ENCODE peak calls at places on chromosomes 1 and 21, in five cellular contexts. One of them, this sample, is unnamed.

GRCh38 chr1:8409666-8410065 is 91.8 kb downstream of the SLC45A1 start:
- DNase-seq in spleen: no peak
- DNase-seq in pancreas: no peak
- DNase-seq in fibroblast of lung: no peak
- DNase-seq in fibroblast of mammary gland: no peak
- DNase-seq in this sample: no peak

GRCh38 chr21:30605968-30606367 is 5.1 kb downstream of the KRTAP22-1 start:
- DNase-seq in spleen: no peak
- DNase-seq in pancreas: no peak
- DNase-seq in fibroblast of lung: no peak
- DNase-seq in fibroblast of mammary gland: no peak
- DNase-seq in this sample: no peak

GRCh38 chr1:235421751-235422150 is 54.5 kb downstream of the TBCE start:
- DNase-seq in spleen: no peak
- DNase-seq in pancreas: no peak
- DNase-seq in fibroblast of lung: no peak
- DNase-seq in fibroblast of mammary gland: no peak
- DNase-seq in this sample: no peak

GRCh38 chr1:25106352-25106751 is 126.0 kb downstream of the SYF2 start:
- DNase-seq in spleen: no peak
- DNase-seq in pancreas: no peak
- DNase-seq in fibroblast of lung: no peak
- DNase-seq in fibroblast of mammary gland: no peak
- DNase-seq in this sample: no peak

GRCh38 chr1:6322161-6322560 is 61.3 kb upstream of the GPR153 start:
- DNase-seq in spleen: no peak
- DNase-seq in pancreas: no peak
- DNase-seq in fibroblast of lung: no peak
- DNase-seq in fibroblast of mammary gland: no peak
- DNase-seq in this sample: no peak

GRCh38 chr1:175419684-175420490 is 227.3 kb upstream of the KIAA0040 start:
- DNase-seq in spleen: no peak
- DNase-seq in pancreas: no peak
- DNase-seq in fibroblast of lung: no peak
- DNase-seq in fibroblast of mammary gland: no peak
- DNase-seq in this sample: no peak

GRCh38 chr1:151062738-151063371 is 2.7 kb downstream of the MLLT11 start:
- DNase-seq in spleen: no peak
- DNase-seq in pancreas: no peak
- DNase-seq in fibroblast of lung: peak
- DNase-seq in fibroblast of mammary gland: peak
- DNase-seq in this sample: no peak

GRCh38 chr1:94739521-94740061 is 80.6 kb upstream of the SLC44A3 start:
- DNase-seq in spleen: no peak
- DNase-seq in pancreas: no peak
- DNase-seq in fibroblast of lung: peak
- DNase-seq in fibroblast of mammary gland: peak
- DNase-seq in this sample: peak

GRCh38 chr1:180912211-180912800 is 391 bp upstream of the KIAA1614 start:
- DNase-seq in spleen: no peak
- DNase-seq in pancreas: no peak
- DNase-seq in fibroblast of lung: peak
- DNase-seq in fibroblast of mammary gland: peak
- DNase-seq in this sample: no peak

GRCh38 chr1:34929853-34930701 is 627 bp upstream of the DLGAP3 start:
- DNase-seq in spleen: no peak
- DNase-seq in pancreas: peak
- DNase-seq in fibroblast of lung: no peak
- DNase-seq in fibroblast of mammary gland: no peak
- DNase-seq in this sample: no peak

GRCh38 chr1:45327644-45328515 is 1.2 kb downstream of the HPDL start:
- DNase-seq in spleen: no peak
- DNase-seq in pancreas: no peak
- DNase-seq in fibroblast of lung: no peak
- DNase-seq in fibroblast of mammary gland: no peak
- DNase-seq in this sample: no peak

GRCh38 chr1:27336756-27337155 is 5.1 kb upstream of the SYTL1 start:
- DNase-seq in spleen: no peak
- DNase-seq in pancreas: peak
- DNase-seq in fibroblast of lung: no peak
- DNase-seq in fibroblast of mammary gland: no peak
- DNase-seq in this sample: no peak

GRCh38 chr1:167861664-167862381 is 52.1 kb downstream of the ADCY10 start:
- DNase-seq in spleen: no peak
- DNase-seq in pancreas: no peak
- DNase-seq in fibroblast of lung: no peak
- DNase-seq in fibroblast of mammary gland: no peak
- DNase-seq in this sample: no peak

GRCh38 chr1:42940851-42941639 is 17.6 kb downstream of the SLC2A1 start:
- DNase-seq in spleen: peak
- DNase-seq in pancreas: no peak
- DNase-seq in fibroblast of lung: peak
- DNase-seq in fibroblast of mammary gland: peak
- DNase-seq in this sample: peak

GRCh38 chr1:19343617-19344350 is 31.7 kb downstream of the SLC66A1 start:
- DNase-seq in spleen: no peak
- DNase-seq in pancreas: no peak
- DNase-seq in fibroblast of lung: no peak
- DNase-seq in fibroblast of mammary gland: peak
- DNase-seq in this sample: no peak

GRCh38 chr1:60425528-60425927 is 352.0 kb upstream of the C1orf87 start:
- DNase-seq in spleen: no peak
- DNase-seq in pancreas: no peak
- DNase-seq in fibroblast of lung: peak
- DNase-seq in fibroblast of mammary gland: peak
- DNase-seq in this sample: no peak

GRCh38 chr1:46581685-46582455 is 22.2 kb downstream of the MKNK1 start:
- DNase-seq in spleen: no peak
- DNase-seq in pancreas: no peak
- DNase-seq in fibroblast of lung: no peak
- DNase-seq in fibroblast of mammary gland: peak
- DNase-seq in this sample: no peak

GRCh38 chr1:246608616-246609376 is 42.5 kb downstream of the CNST start:
- DNase-seq in spleen: no peak
- DNase-seq in pancreas: peak
- DNase-seq in fibroblast of lung: peak
- DNase-seq in fibroblast of mammary gland: peak
- DNase-seq in this sample: peak

GRCh38 chr1:156508205-156508954 is 7.8 kb upstream of the MEF2D start:
- DNase-seq in spleen: no peak
- DNase-seq in pancreas: no peak
- DNase-seq in fibroblast of lung: peak
- DNase-seq in fibroblast of mammary gland: peak
- DNase-seq in this sample: peak

GRCh38 chr1:41361495-41362356 is 492 bp downstream of the FOXO6 start:
- DNase-seq in spleen: peak
- DNase-seq in pancreas: peak
- DNase-seq in fibroblast of lung: no peak
- DNase-seq in fibroblast of mammary gland: no peak
- DNase-seq in this sample: no peak

GRCh38 chr1:162292422-162292849 is 84.2 kb downstream of the SPATA46 start:
- DNase-seq in spleen: no peak
- DNase-seq in pancreas: no peak
- DNase-seq in fibroblast of lung: peak
- DNase-seq in fibroblast of mammary gland: peak
- DNase-seq in this sample: no peak

GRCh38 chr1:119001181-119002018 is 13.3 kb upstream of the TBX15 start:
- DNase-seq in spleen: peak
- DNase-seq in pancreas: peak
- DNase-seq in fibroblast of lung: no peak
- DNase-seq in fibroblast of mammary gland: peak
- DNase-seq in this sample: no peak

GRCh38 chr1:221983444-221983843 is 241.6 kb upstream of the DUSP10 start:
- DNase-seq in spleen: no peak
- DNase-seq in pancreas: no peak
- DNase-seq in fibroblast of lung: no peak
- DNase-seq in fibroblast of mammary gland: peak
- DNase-seq in this sample: no peak

GRCh38 chr1:221979461-221980032 is 237.7 kb upstream of the DUSP10 start:
- DNase-seq in spleen: no peak
- DNase-seq in pancreas: no peak
- DNase-seq in fibroblast of lung: no peak
- DNase-seq in fibroblast of mammary gland: no peak
- DNase-seq in this sample: no peak
- TF ChIP-seq CTCF in spleen: no peak
- TF ChIP-seq CTCF in pancreas: no peak
- TF ChIP-seq CTCF in fibroblast of lung: no peak
- TF ChIP-seq CTCF in fibroblast of mammary gland: peak
- TF ChIP-seq CTCF in this sample: peak

GRCh38 chr1:107965112-107965991 is at the start of gene VAV3:
- DNase-seq in spleen: peak
- DNase-seq in pancreas: peak
- DNase-seq in fibroblast of lung: peak
- DNase-seq in fibroblast of mammary gland: peak
- DNase-seq in this sample: peak

GRCh38 chr1:107964397-107965111 is 426 bp downstream of the VAV3 start:
- DNase-seq in spleen: peak
- DNase-seq in pancreas: peak
- DNase-seq in fibroblast of lung: peak
- DNase-seq in fibroblast of mammary gland: no peak
- DNase-seq in this sample: no peak

GRCh38 chr1:107963601-107964396 is 1.2 kb downstream of the VAV3 start:
- DNase-seq in spleen: peak
- DNase-seq in pancreas: no peak
- DNase-seq in fibroblast of lung: peak
- DNase-seq in fibroblast of mammary gland: peak
- DNase-seq in this sample: no peak

GRCh38 chr1:107966550-107966949 is 1.6 kb upstream of the VAV3 start:
- DNase-seq in spleen: no peak
- DNase-seq in pancreas: no peak
- DNase-seq in fibroblast of lung: no peak
- DNase-seq in fibroblast of mammary gland: no peak
- DNase-seq in this sample: no peak

DNA sequence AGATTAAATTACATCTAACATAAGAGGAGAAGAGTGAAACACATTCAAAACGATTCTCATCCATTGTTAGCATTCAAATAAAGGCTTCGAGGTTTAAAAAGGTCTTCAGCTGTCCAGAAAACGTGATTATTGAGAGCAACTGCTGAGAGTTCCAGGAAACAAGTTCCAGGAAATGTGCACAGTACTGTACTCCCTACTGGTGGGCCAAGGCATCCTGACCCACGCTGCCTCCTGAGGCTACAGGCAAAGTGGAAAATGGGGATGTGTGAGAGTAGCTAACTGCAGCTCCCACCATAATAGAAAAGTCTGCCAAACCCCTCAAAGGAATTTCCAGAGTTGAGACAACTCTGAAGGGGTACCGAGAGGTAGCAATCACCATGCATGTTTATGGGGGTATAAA is 2.0 kb downstream of the VAV3 start:
- DNase-seq in spleen: no peak
- DNase-seq in pancreas: no peak
- DNase-seq in fibroblast of lung: no peak
- DNase-seq in fibroblast of mammary gland: no peak
- DNase-seq in this sample: no peak
- H3K4me3 ChIP-seq in spleen: peak
- H3K4me3 ChIP-seq in pancreas: no peak
- H3K4me3 ChIP-seq in fibroblast of lung: no peak
- H3K4me3 ChIP-seq in fibroblast of mammary gland: no peak
- H3K4me3 ChIP-seq in this sample: no peak

GRCh38 chr21:26835714-26836265 is 9.4 kb downstream of the ADAMTS1 start:
- DNase-seq in spleen: no peak
- DNase-seq in pancreas: no peak
- DNase-seq in fibroblast of lung: no peak
- DNase-seq in fibroblast of mammary gland: no peak
- DNase-seq in this sample: no peak

GRCh38 chr21:26835027-26835713 is 10.0 kb downstream of the ADAMTS1 start:
- DNase-seq in spleen: no peak
- DNase-seq in pancreas: no peak
- DNase-seq in fibroblast of lung: peak
- DNase-seq in fibroblast of mammary gland: peak
- DNase-seq in this sample: no peak

GRCh38 chr21:26833011-26833410 is 12.2 kb downstream of the ADAMTS1 start:
- DNase-seq in spleen: no peak
- DNase-seq in pancreas: no peak
- DNase-seq in fibroblast of lung: no peak
- DNase-seq in fibroblast of mammary gland: no peak
- DNase-seq in this sample: no peak

GRCh38 chr21:26833460-26833939 is 11.7 kb downstream of the ADAMTS1 start:
- DNase-seq in spleen: no peak
- DNase-seq in pancreas: no peak
- DNase-seq in fibroblast of lung: no peak
- DNase-seq in fibroblast of mammary gland: no peak
- DNase-seq in this sample: no peak

GRCh38 chr21:26834181-26834945 is 10.8 kb downstream of the ADAMTS1 start:
- DNase-seq in spleen: no peak
- DNase-seq in pancreas: no peak
- DNase-seq in fibroblast of lung: peak
- DNase-seq in fibroblast of mammary gland: no peak
- DNase-seq in this sample: no peak
- TF ChIP-seq CTCF in spleen: no peak
- TF ChIP-seq CTCF in pancreas: no peak
- TF ChIP-seq CTCF in fibroblast of lung: peak
- TF ChIP-seq CTCF in fibroblast of mammary gland: peak
- TF ChIP-seq CTCF in this sample: peak

DNA sequence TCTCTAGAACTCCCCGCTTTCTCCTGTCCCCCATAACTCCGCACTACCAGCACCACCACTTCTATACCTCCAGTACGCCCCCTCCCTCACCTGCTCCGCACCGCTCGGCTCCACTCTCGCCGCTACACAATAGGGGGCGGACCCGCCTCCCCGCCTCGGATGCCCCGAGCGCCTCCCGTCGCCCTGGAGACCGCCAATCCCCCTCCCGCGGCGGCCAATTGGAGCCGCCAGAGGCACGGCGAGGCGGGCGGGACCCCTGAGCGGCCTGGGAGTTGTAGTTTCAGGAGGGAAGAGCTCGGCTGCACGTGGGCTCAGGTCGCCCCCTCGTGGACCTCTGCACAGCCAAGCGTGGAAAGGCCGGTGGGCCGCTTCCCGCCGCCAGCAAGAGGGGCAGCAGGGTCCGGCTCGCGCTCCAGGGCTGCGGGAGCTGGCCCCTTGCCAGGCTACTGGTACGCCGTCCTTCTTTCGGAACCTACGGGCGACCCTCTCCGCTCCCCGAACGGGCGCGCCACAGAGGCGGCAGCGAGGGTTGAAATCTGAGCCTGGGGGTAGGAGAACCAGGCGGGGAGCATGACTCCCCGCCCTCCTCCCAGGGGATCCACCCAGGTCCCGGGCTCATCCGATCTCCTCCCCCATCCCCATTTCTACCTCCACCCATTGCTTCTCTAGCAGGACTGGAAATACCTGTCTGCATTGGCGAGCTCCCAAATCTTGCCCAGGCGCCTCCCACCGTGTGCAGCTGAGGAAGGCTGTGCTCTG is at the start of gene IGSF9:
- DNase-seq in spleen: peak
- DNase-seq in pancreas: peak
- DNase-seq in fibroblast of lung: peak
- DNase-seq in fibroblast of mammary gland: peak
- DNase-seq in this sample: no peak
- H3K4me3 ChIP-seq in spleen: peak
- H3K4me3 ChIP-seq in pancreas: peak
- H3K4me3 ChIP-seq in fibroblast of lung: peak
- H3K4me3 ChIP-seq in fibroblast of mammary gland: peak
- H3K4me3 ChIP-seq in this sample: peak

GRCh38 chr1:21894034-21894881 is 42.9 kb downstream of the HSPG2 start:
- DNase-seq in spleen: peak
- DNase-seq in pancreas: no peak
- DNase-seq in fibroblast of lung: no peak
- DNase-seq in fibroblast of mammary gland: no peak
- DNase-seq in this sample: no peak
- TF ChIP-seq CTCF in spleen: no peak
- TF ChIP-seq CTCF in pancreas: no peak
- TF ChIP-seq CTCF in fibroblast of lung: no peak
- TF ChIP-seq CTCF in fibroblast of mammary gland: no peak
- TF ChIP-seq CTCF in this sample: no peak

This sample was measured in astrocyte of the cerebellum.